ENCODE peak calls at places on chromosomes 7 and 10, in seven cellular contexts. I is GM04504; R is activated naive CD4-positive, alpha-beta T cell treated with anti-CD3 and anti-CD28 coated beads, Interleukin-2, amount 10 ng/mL, durations not matched to agents 7 days and 5 days; A is pons; O is left cardiac atrium; U is hippocampal formation; X is H54. W is an unnamed sample.
A peak's percentile ranks its signal among the peaks of the same experiment; 100 is the strongest.

GRCh38 chr10:4590807-4591206 is 235.2 kb upstream of the AKR1E2 start:
- DNase-seq in X (no peak), O (no peak), R (no peak), A (no peak), U (no peak), I (no peak), W (no peak)

GRCh38 chr10:101571573-101571925 is 16.5 kb downstream of the POLL start:
- DNase-seq in O (no peak), U (no peak), R (no peak), X (no peak), I (no peak), A (no peak), W (no peak)

GRCh38 chr7:14321947-14322346 is 332.5 kb upstream of the ETV1 start:
- DNase-seq in I (no peak), X (no peak), A (no peak), U (no peak), R (no peak), O (no peak), W (peak; percentile 55)

GRCh38 chr10:131554821-131555220 is 243.3 kb upstream of the TCERG1L start:
- DNase-seq in O (no peak), I (no peak), X (no peak), R (no peak), A (no peak), U (no peak), W (no peak)

GRCh38 chr10:129832582-129833249 is 131.4 kb downstream of the EBF3 start:
- DNase-seq in O (no peak), I (no peak), A (no peak), R (no peak), X (no peak), U (no peak), W (no peak)

GRCh38 chr7:38704041-38704547 is 72.9 kb upstream of the AMPH start:
- DNase-seq in O (no peak), A (no peak), I (no peak), R (no peak), X (no peak), U (no peak), W (no peak)

GRCh38 chr10:127149613-127150081 is 46.7 kb downstream of the INSYN2A start:
- DNase-seq in I (no peak), A (no peak), O (no peak), R (no peak), X (no peak), U (no peak), W (no peak)

GRCh38 chr10:132735923-132736391 is 50.0 kb downstream of the NKX6-2 start:
- DNase-seq in I (no peak), O (no peak), R (no peak), A (peak; percentile 88), X (no peak), U (peak; percentile 77), W (no peak)

GRCh38 chr7:144388950-144389349 is 14.5 kb downstream of the NOBOX start:
- DNase-seq in U (no peak), R (no peak), I (no peak), O (no peak), X (no peak), A (no peak), W (no peak)

GRCh38 chr10:42475168-42476098 is 162.9 kb downstream of the ZNF33B start:
- DNase-seq in R (no peak), A (peak; percentile 25), I (no peak), U (no peak), X (peak; percentile 40), O (peak; percentile 29), W (no peak)